ENCODE peak calls at places on chromosomes 2 and 18, in nine cellular contexts. W is right atrium auricular region; Q is upper lobe of right lung; F is transverse colon; K is fibroblast of the aortic adventitia; J is lower lobe of right lung; L is CD8-positive, alpha-beta T cell; H is HCT116; I is cardiac muscle cell. E is an unnamed sample.

GRCh38 chr18:75418293-75418692 is 9.2 kb downstream of the SMIM21 start:
- DNase-seq in I (no peak), Q (no peak), J (no peak), K (no peak), L (no peak), H (no peak), W (no peak), F (no peak), E (no peak)

GRCh38 chr2:62653582-62654422 is 51.7 kb upstream of the EHBP1 start:
- DNase-seq in F (no peak), I (no peak), J (no peak), W (no peak), Q (no peak), H (no peak), K (no peak), L (no peak), E (no peak)

GRCh38 chr2:31090188-31090587 is 48.1 kb downstream of the GALNT14 start:
- DNase-seq in J (no peak), L (no peak), Q (no peak), W (no peak), I (no peak), K (no peak), H (no peak), F (no peak), E (no peak)

GRCh38 chr2:175889557-175890355 is 112.3 kb downstream of the LNPK start:
- DNase-seq in F (no peak), K (no peak), L (no peak), J (no peak), W (no peak), H (no peak), Q (no peak), I (no peak), E (no peak)

GRCh38 chr18:79479761-79480161 is 84.0 kb downstream of the NFATC1 start:
- DNase-seq in F (no peak), I (no peak), W (no peak), J (peak; percentile 40), H (no peak), L (no peak), K (no peak), Q (peak; percentile 45), E (no peak)

GRCh38 chr18:43596106-43596712 is 318.9 kb upstream of the SYT4 start:
- DNase-seq in L (no peak), K (peak; percentile 44), W (no peak), I (peak; percentile 43), Q (no peak), H (no peak), J (no peak), F (no peak), E (no peak)

GRCh38 chr2:118292991-118293390 is 204.7 kb downstream of the INSIG2 start:
- DNase-seq in J (no peak), L (no peak), I (no peak), K (peak; percentile 77), H (no peak), Q (no peak), F (no peak), W (no peak), E (no peak)

GRCh38 chr2:128639693-128640092 is 321.0 kb upstream of the HS6ST1 start:
- DNase-seq in H (no peak), I (no peak), Q (peak; percentile 27), F (no peak), K (peak; percentile 5), L (no peak), W (peak; percentile 47), J (no peak), E (no peak)

GRCh38 chr2:108413731-108414130 is 35.3 kb upstream of the GCC2 start:
- DNase-seq in J (no peak), K (no peak), W (no peak), H (no peak), L (no peak), I (no peak), Q (no peak), F (no peak), E (no peak)

GRCh38 chr18:70634576-70635147 is 345.8 kb downstream of the SOCS6 start:
- DNase-seq in K (peak; percentile 18), L (no peak), F (no peak), I (no peak), W (no peak), H (no peak), Q (no peak), J (no peak), E (no peak)

GRCh38 chr2:219460424-219460926 is 25.8 kb downstream of the SPEG start:
- DNase-seq in K (peak; percentile 80), J (no peak), Q (no peak), F (peak; percentile 57), H (no peak), I (peak; percentile 96), L (no peak), W (no peak), E (no peak)

GRCh38 chr2:70002241-70002896 is 40.9 kb upstream of the ASPRV1 start:
- DNase-seq in J (no peak), K (no peak), Q (no peak), W (no peak), H (no peak), I (no peak), F (no peak), L (no peak), E (no peak)

GRCh38 chr2:166134252-166135151 is 6.7 kb upstream of the SCN1A start:
- DNase-seq in W (no peak), J (no peak), K (no peak), L (no peak), F (no peak), I (no peak), H (no peak), Q (no peak), E (no peak)

GRCh38 chr18:23302852-23303527 is 150.1 kb upstream of the RIOK3 start:
- DNase-seq in K (peak; percentile 83), J (no peak), H (no peak), Q (no peak), L (no peak), W (no peak), F (no peak), I (no peak), E (no peak)

GRCh38 chr2:36193680-36194079 is 161.9 kb upstream of the CRIM1 start:
- DNase-seq in W (no peak), L (no peak), H (no peak), Q (no peak), J (no peak), K (no peak), F (no peak), I (no peak), E (no peak)

GRCh38 chr2:168660859-168661258 is 141.6 kb upstream of the NOSTRIN start:
- DNase-seq in Q (no peak), L (no peak), W (no peak), I (no peak), K (no peak), F (no peak), J (no peak), H (no peak), E (no peak)

DNA sequence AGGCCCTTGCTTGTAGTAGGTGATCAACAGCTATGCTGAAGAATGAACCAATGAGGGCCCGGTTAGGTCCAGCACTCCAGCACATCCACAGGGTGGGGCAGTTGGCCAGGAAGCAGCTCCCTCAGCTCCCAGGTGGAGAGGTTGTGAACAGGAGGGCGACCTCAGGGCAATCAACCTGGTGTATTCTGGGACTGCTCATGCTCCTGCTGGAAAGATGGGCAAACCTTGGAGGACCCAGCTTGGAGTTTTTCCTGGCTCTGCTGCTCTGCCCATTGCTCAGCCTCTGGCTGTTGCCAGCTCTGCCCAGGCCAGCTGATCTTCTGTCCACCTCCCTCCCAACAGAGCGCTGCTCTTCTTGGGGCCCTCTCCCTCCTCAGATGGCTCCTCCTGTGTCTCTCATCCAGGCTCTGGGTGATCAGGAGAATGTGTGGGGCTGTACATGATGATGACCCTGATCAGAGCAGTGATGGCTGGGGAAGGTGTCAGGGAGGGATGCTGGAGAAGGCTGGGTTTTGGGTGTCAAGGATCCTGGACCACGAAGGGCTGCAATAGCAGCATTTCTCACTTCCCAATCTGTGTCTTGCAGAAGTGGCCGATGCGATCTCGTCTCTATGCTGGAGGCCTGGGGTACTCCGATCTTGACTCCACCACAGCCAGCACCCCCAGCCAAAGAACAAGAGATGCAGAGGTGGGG is 3.4 kb downstream of the TCF23 start:
- DNase-seq in F (no peak), I (no peak), L (no peak), Q (no peak), H (no peak), J (no peak), W (no peak), K (no peak), E (no peak)
- TF ChIP-seq CTCF in F (no peak), I (no peak), L (no peak), Q (no peak), H (peak; percentile 5), J (no peak), W (no peak), K (no peak), E (no peak)

DNA sequence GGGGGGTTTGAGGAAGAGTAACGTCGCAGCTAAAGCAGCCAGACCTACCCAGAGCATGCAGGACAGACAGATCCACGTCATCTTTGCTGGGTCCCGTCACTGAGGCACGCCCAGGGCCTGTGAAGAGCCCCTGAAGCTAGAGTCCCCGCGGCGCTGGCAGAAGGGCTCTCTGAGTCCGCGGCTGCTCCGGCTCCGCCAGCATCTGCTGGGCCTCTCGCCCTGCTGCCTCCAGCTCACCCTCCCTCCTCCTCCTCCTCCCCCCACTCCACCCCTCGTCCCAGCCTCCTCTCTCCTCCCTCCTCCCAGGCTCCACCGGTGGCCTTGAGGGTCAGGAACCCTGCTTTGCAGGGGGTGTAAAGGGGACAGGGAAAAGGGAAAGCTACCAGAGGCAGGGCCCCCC is at the start of gene TNS1:
- DNase-seq in L (no peak), J (no peak), Q (no peak), I (no peak), H (no peak), W (peak; percentile 77), F (no peak), K (peak; percentile 62), E (no peak)
- H3K4me3 ChIP-seq in L (no peak within 1 kb of the TSS), J (peak within 1 kb of the TSS; percentile 46), Q (peak within 1 kb of the TSS; percentile 35), I (no peak within 1 kb of the TSS), H (no peak within 1 kb of the TSS), W (peak within 1 kb of the TSS; percentile 43), F (no peak within 1 kb of the TSS), K (peak within 1 kb of the TSS; percentile 85), E (no peak within 1 kb of the TSS)

DNA sequence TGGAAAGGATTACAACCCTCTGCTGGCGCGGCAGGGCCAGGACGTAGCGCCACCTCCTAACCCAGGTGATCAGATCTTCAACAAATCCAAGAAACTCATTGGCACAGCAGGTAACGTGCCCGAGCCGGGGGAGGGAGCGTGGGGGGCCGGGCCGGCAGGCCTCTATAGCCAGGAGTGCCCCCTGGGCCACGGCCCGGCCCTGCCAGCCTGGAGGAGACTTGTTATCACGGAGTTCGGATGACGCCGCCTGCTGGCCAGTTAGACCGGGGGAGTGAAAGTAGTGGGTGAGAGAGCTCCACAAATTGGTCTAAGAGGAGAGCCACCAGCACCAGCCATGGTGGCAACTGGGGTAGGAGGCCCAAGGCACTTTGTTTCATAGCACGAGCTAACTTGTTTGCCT is 8.6 kb upstream of the TMEM214 start:
- DNase-seq in L (no peak), Q (no peak), F (no peak), W (no peak), H (no peak), K (no peak), J (no peak), I (no peak), E (no peak)
- TF ChIP-seq CTCF in L (no peak), Q (no peak), F (no peak), W (no peak), H (no peak), K (no peak), J (no peak), I (peak; percentile 16), E (no peak)

DNA sequence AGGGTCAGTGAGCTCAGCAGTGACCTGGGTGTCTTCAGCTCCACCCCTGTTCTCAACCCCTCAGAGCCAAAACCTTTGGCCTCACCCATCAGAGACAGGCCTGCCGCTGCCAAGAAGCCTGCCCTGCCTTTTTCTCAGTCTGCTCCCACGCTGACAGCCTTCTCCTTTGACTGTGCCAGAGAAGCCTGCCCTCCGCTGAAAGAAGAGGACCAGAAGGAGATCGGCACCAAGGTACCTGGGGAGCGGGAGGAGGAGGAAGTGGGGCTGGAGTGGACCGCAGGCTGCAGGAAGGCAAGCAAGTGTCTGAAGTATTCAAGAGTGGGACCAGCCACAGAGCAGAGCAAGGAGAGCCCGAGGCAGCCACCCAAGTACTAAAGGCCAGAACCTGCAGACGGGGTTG is 33.2 kb downstream of the TOGARAM2 start:
- DNase-seq in J (no peak), F (no peak), W (no peak), Q (no peak), K (no peak), H (no peak), I (no peak), L (no peak), E (no peak)
- H3K4me3 ChIP-seq in J (no peak overlapping the region), F (no peak overlapping the region), W (peak overlapping the region; percentile 10), Q (no peak overlapping the region), K (no peak overlapping the region), H (no peak overlapping the region), I (no peak overlapping the region), L (peak overlapping the region; percentile 27), E (no peak overlapping the region)